ENCODE peak calls at places on chromosome 12, in ten cellular contexts. V, K, S, T, X, N, A, Q, H and C are unnamed samples.
A peak's percentile ranks its signal among the peaks of the same experiment; 100 is the strongest.

GRCh38 chr12:45242180-45242579 is 26.3 kb downstream of the ANO6 start:
- DNase-seq in X (no peak), N (no peak), Q (no peak), K (no peak), T (no peak), S (no peak), V (no peak), A (no peak), H (no peak), C (no peak)

GRCh38 chr12:106179086-106179485 is 40.3 kb upstream of the NUAK1 start:
- DNase-seq in S (no peak), K (peak; percentile 69), N (peak; percentile 35), H (no peak), T (no peak), A (no peak), X (peak; percentile 17), V (no peak), Q (no peak), C (no peak)

GRCh38 chr12:132672678-132673077 is 14.5 kb downstream of the POLE start:
- DNase-seq in S (no peak), H (no peak), K (no peak), N (no peak), X (no peak), A (no peak), V (no peak), T (no peak), Q (no peak), C (no peak)

GRCh38 chr12:132559652-132560420 is 50.5 kb downstream of the LRCOL1 start:
- DNase-seq in Q (no peak), A (peak; percentile 61), T (peak; percentile 49), H (peak; percentile 44), V (peak; percentile 38), K (no peak), X (peak; percentile 86), S (peak; percentile 78), N (peak; percentile 68), C (no peak)

GRCh38 chr12:57093412-57094193 is 4.7 kb downstream of the NAB2 start:
- DNase-seq in N (no peak), X (no peak), A (peak; percentile 72), V (peak; percentile 47), Q (no peak), H (no peak), K (peak; percentile 90), S (peak; percentile 38), T (peak; percentile 55), C (no peak)

GRCh38 chr12:69484428-69484827 is 14.2 kb downstream of the FRS2 start:
- DNase-seq in H (no peak), S (no peak), X (no peak), V (no peak), N (no peak), T (no peak), K (no peak), A (no peak), Q (no peak), C (no peak)

GRCh38 chr12:105713901-105714300 is 383.4 kb downstream of the C12orf75 start:
- DNase-seq in H (no peak), X (no peak), Q (no peak), K (no peak), T (no peak), A (no peak), S (no peak), V (no peak), N (no peak), C (no peak)

GRCh38 chr12:26425587-26426260 is 230.4 kb downstream of the SSPN start:
- DNase-seq in T (no peak), S (no peak), A (no peak), K (no peak), H (no peak), V (no peak), N (no peak), Q (no peak), X (no peak), C (no peak)

GRCh38 chr12:16324772-16325171 is 22.7 kb upstream of the MGST1 start:
- DNase-seq in H (no peak), T (no peak), X (peak; percentile 59), Q (no peak), A (no peak), V (no peak), S (no peak), N (peak; percentile 90), K (no peak), C (no peak)

GRCh38 chr12:68568878-68569569 is 41.7 kb upstream of the RAP1B start:
- DNase-seq in K (no peak), S (no peak), N (no peak), A (no peak), V (no peak), Q (no peak), H (no peak), X (peak; percentile 24), T (no peak), C (no peak)

GRCh38 chr12:123938679-123939480 is 33.8 kb downstream of the CCDC92 start:
- DNase-seq in K (no peak), H (no peak), S (no peak), N (no peak), X (no peak), T (no peak), V (no peak), A (peak; percentile 29), Q (no peak), C (no peak)

GRCh38 chr12:51632598-51632997 is 41.6 kb downstream of the SCN8A start:
- DNase-seq in A (no peak), Q (no peak), X (peak; percentile 20), N (no peak), H (no peak), V (no peak), S (no peak), T (no peak), K (no peak), C (no peak)

GRCh38 chr12:120725151-120725658 is 421 bp upstream of the ACADS start:
- DNase-seq in T (no peak), S (no peak), H (no peak), Q (no peak), X (no peak), A (no peak), K (no peak), N (no peak), V (no peak), C (no peak)

GRCh38 chr12:115017346-115017745 is 333.4 kb upstream of the TBX3 start:
- DNase-seq in K (no peak), S (no peak), Q (no peak), V (no peak), X (no peak), H (no peak), T (no peak), N (no peak), A (no peak), C (no peak)

GRCh38 chr12:101027200-101027599 is 182.8 kb downstream of the SLC5A8 start:
- DNase-seq in Q (no peak), X (no peak), S (no peak), V (no peak), K (no peak), N (no peak), T (no peak), H (no peak), A (no peak), C (no peak)

GRCh38 chr12:26631846-26632245 is 201.1 kb downstream of the ITPR2 start:
- DNase-seq in V (no peak), T (no peak), Q (no peak), X (no peak), K (no peak), N (no peak), A (no peak), S (no peak), H (no peak), C (no peak)

GRCh38 chr12:58774008-58774407 is 146.3 kb downstream of the LRIG3 start:
- DNase-seq in X (no peak), H (no peak), V (no peak), T (no peak), K (no peak), S (no peak), N (no peak), A (no peak), Q (no peak), C (no peak)

GRCh38 chr12:105799103-105799502 is 339.7 kb downstream of the NUAK1 start:
- DNase-seq in Q (no peak), H (no peak), T (no peak), K (no peak), V (no peak), X (no peak), S (no peak), A (no peak), N (no peak), C (no peak)

GRCh38 chr12:63151898-63152700 is 1.1 kb upstream of the AVPR1A start:
- DNase-seq in X (peak; percentile 88), N (peak; percentile 58), H (peak; percentile 34), S (peak; percentile 64), Q (peak; percentile 2), K (no peak), T (no peak), V (no peak), A (peak; percentile 62), C (peak; percentile 9)

GRCh38 chr12:38138225-38139221 is 178.1 kb upstream of the ALG10B start:
- DNase-seq in V (peak; percentile 37), A (peak; percentile 64), T (peak; percentile 82), K (peak; percentile 87), Q (peak; percentile 28), N (peak; percentile 28), H (peak; percentile 67), X (peak; percentile 44), S (peak; percentile 76), C (no peak)

GRCh38 chr12:56839489-56840442 is 76.6 kb downstream of the HSD17B6 start:
- DNase-seq in N (no peak), V (peak; percentile 8), T (peak; percentile 29), A (peak; percentile 71), Q (no peak), K (peak; percentile 63), S (peak; percentile 56), X (peak; percentile 9), H (peak; percentile 48), C (peak; percentile 8)

GRCh38 chr12:31820832-31821231 is 92.0 kb upstream of the AMN1 start:
- DNase-seq in H (no peak), V (no peak), X (no peak), Q (no peak), N (no peak), S (no peak), A (no peak), K (no peak), T (no peak), C (no peak)

GRCh38 chr12:78585132-78585531 is 279.4 kb upstream of the SYT1 start:
- DNase-seq in T (no peak), X (no peak), V (no peak), H (no peak), S (no peak), Q (no peak), N (no peak), K (no peak), A (no peak), C (no peak)

GRCh38 chr12:52197371-52198231 is 5.8 kb upstream of the KRT80 start:
- DNase-seq in X (peak; percentile 68), N (peak; percentile 73), K (no peak), Q (no peak), H (peak; percentile 72), A (no peak), V (no peak), T (peak; percentile 57), S (no peak), C (no peak)

GRCh38 chr12:116233669-116234068 is 43.8 kb downstream of the MED13L start:
- DNase-seq in N (no peak), V (no peak), T (no peak), H (no peak), K (no peak), X (no peak), A (no peak), Q (no peak), S (no peak), C (no peak)

GRCh38 chr12:51592034-51592705 is 1.1 kb downstream of the SCN8A start:
- DNase-seq in S (no peak), N (no peak), Q (no peak), H (peak; percentile 37), V (no peak), K (no peak), T (no peak), X (no peak), A (no peak), C (no peak)

GRCh38 chr12:123253606-123254459 is 17.8 kb downstream of the CDK2AP1 start:
- DNase-seq in A (no peak), H (no peak), K (no peak), X (no peak), S (no peak), Q (no peak), V (no peak), T (peak; percentile 68), N (no peak), C (peak; percentile 76)

GRCh38 chr12:27462851-27463250 is 16.3 kb downstream of the SMCO2 start:
- DNase-seq in H (no peak), T (no peak), K (no peak), V (no peak), N (no peak), S (no peak), A (no peak), X (no peak), Q (no peak), C (no peak)